ENCODE peak calls at places on chromosomes 4 and X, in nine cellular contexts. One of them, this sample, is unnamed.

GRCh38 chr4:87506974-87507701 is 22.0 kb downstream of the SPARCL1 start:
- DNase-seq in choroid plexus epithelial cell: peak
- DNase-seq in NB4: no peak
- DNase-seq in fibroblast of mammary gland: peak
- DNase-seq in Panc1: no peak
- DNase-seq in K562: no peak
- DNase-seq in PC-9: no peak
- DNase-seq in astrocyte of the spinal cord: peak
- DNase-seq in fibroblast of the aortic adventitia: peak
- DNase-seq in this sample: no peak

GRCh38 chrX:497201-497710 is 110.5 kb upstream of the PPP2R3B start:
- DNase-seq in fibroblast of the aortic adventitia: no peak
- DNase-seq in PC-9: no peak
- DNase-seq in Panc1: no peak
- DNase-seq in choroid plexus epithelial cell: no peak
- DNase-seq in astrocyte of the spinal cord: no peak
- DNase-seq in NB4: no peak
- DNase-seq in fibroblast of mammary gland: no peak
- DNase-seq in K562: no peak
- DNase-seq in this sample: no peak

GRCh38 chrX:73448379-73448778 is 1.5 kb downstream of the CDX4 start:
- DNase-seq in fibroblast of mammary gland: no peak
- DNase-seq in choroid plexus epithelial cell: no peak
- DNase-seq in Panc1: no peak
- DNase-seq in K562: no peak
- DNase-seq in NB4: no peak
- DNase-seq in PC-9: no peak
- DNase-seq in fibroblast of the aortic adventitia: no peak
- DNase-seq in astrocyte of the spinal cord: no peak
- DNase-seq in this sample: no peak

GRCh38 chr4:721261-722171 is 15.9 kb downstream of the PCGF3 start:
- DNase-seq in choroid plexus epithelial cell: no peak
- DNase-seq in astrocyte of the spinal cord: no peak
- DNase-seq in PC-9: no peak
- DNase-seq in fibroblast of the aortic adventitia: no peak
- DNase-seq in K562: no peak
- DNase-seq in fibroblast of mammary gland: peak
- DNase-seq in Panc1: no peak
- DNase-seq in NB4: no peak
- DNase-seq in this sample: no peak

GRCh38 chr4:187283306-187283705 is 559.6 kb upstream of the FAT1 start:
- DNase-seq in PC-9: no peak
- DNase-seq in choroid plexus epithelial cell: no peak
- DNase-seq in K562: no peak
- DNase-seq in fibroblast of the aortic adventitia: no peak
- DNase-seq in fibroblast of mammary gland: no peak
- DNase-seq in NB4: no peak
- DNase-seq in Panc1: no peak
- DNase-seq in astrocyte of the spinal cord: no peak
- DNase-seq in this sample: no peak

GRCh38 chr4:142407569-142407968 is 438.5 kb downstream of the INPP4B start:
- DNase-seq in Panc1: no peak
- DNase-seq in K562: no peak
- DNase-seq in PC-9: no peak
- DNase-seq in fibroblast of the aortic adventitia: peak
- DNase-seq in fibroblast of mammary gland: peak
- DNase-seq in astrocyte of the spinal cord: no peak
- DNase-seq in NB4: no peak
- DNase-seq in choroid plexus epithelial cell: no peak
- DNase-seq in this sample: no peak

GRCh38 chr4:78784255-78784654 is 8.1 kb downstream of the BMP2K start:
- DNase-seq in K562: no peak
- DNase-seq in choroid plexus epithelial cell: peak
- DNase-seq in fibroblast of the aortic adventitia: peak
- DNase-seq in Panc1: no peak
- DNase-seq in PC-9: no peak
- DNase-seq in NB4: peak
- DNase-seq in fibroblast of mammary gland: peak
- DNase-seq in astrocyte of the spinal cord: peak
- DNase-seq in this sample: no peak

GRCh38 chr4:80136238-80136637 is 61.1 kb upstream of the PRDM8 start:
- DNase-seq in Panc1: no peak
- DNase-seq in fibroblast of mammary gland: no peak
- DNase-seq in astrocyte of the spinal cord: no peak
- DNase-seq in PC-9: no peak
- DNase-seq in fibroblast of the aortic adventitia: no peak
- DNase-seq in NB4: no peak
- DNase-seq in choroid plexus epithelial cell: no peak
- DNase-seq in K562: no peak
- DNase-seq in this sample: no peak

GRCh38 chr4:80202190-80202711 is 4.9 kb downstream of the PRDM8 start:
- DNase-seq in fibroblast of the aortic adventitia: peak
- DNase-seq in Panc1: no peak
- DNase-seq in K562: no peak
- DNase-seq in astrocyte of the spinal cord: peak
- DNase-seq in PC-9: peak
- DNase-seq in fibroblast of mammary gland: peak
- DNase-seq in choroid plexus epithelial cell: peak
- DNase-seq in NB4: peak
- DNase-seq in this sample: no peak

GRCh38 chr4:157739237-157739636 is 433.6 kb downstream of the GASK1B start:
- DNase-seq in fibroblast of the aortic adventitia: no peak
- DNase-seq in PC-9: peak
- DNase-seq in NB4: peak
- DNase-seq in K562: no peak
- DNase-seq in choroid plexus epithelial cell: peak
- DNase-seq in astrocyte of the spinal cord: peak
- DNase-seq in Panc1: no peak
- DNase-seq in fibroblast of mammary gland: peak
- DNase-seq in this sample: no peak

GRCh38 chr4:17494258-17494657 is 17.6 kb downstream of the QDPR start:
- DNase-seq in NB4: peak
- DNase-seq in fibroblast of mammary gland: peak
- DNase-seq in fibroblast of the aortic adventitia: peak
- DNase-seq in astrocyte of the spinal cord: peak
- DNase-seq in K562: peak
- DNase-seq in Panc1: peak
- DNase-seq in choroid plexus epithelial cell: peak
- DNase-seq in PC-9: peak
- DNase-seq in this sample: peak

GRCh38 chr4:108432418-108432817 is 188.0 kb upstream of the RPL34 start:
- DNase-seq in PC-9: no peak
- DNase-seq in Panc1: no peak
- DNase-seq in NB4: no peak
- DNase-seq in K562: no peak
- DNase-seq in astrocyte of the spinal cord: no peak
- DNase-seq in fibroblast of the aortic adventitia: no peak
- DNase-seq in choroid plexus epithelial cell: peak
- DNase-seq in fibroblast of mammary gland: no peak
- DNase-seq in this sample: no peak

GRCh38 chr4:154590329-154591006 is at the start of gene FGA:
- DNase-seq in Panc1: no peak
- DNase-seq in astrocyte of the spinal cord: no peak
- DNase-seq in NB4: no peak
- DNase-seq in PC-9: no peak
- DNase-seq in fibroblast of mammary gland: no peak
- DNase-seq in choroid plexus epithelial cell: no peak
- DNase-seq in fibroblast of the aortic adventitia: no peak
- DNase-seq in K562: no peak
- DNase-seq in this sample: no peak

GRCh38 chr4:54539500-54540029 is 118.2 kb upstream of the KIT start:
- DNase-seq in astrocyte of the spinal cord: peak
- DNase-seq in Panc1: no peak
- DNase-seq in fibroblast of mammary gland: peak
- DNase-seq in fibroblast of the aortic adventitia: no peak
- DNase-seq in PC-9: no peak
- DNase-seq in K562: peak
- DNase-seq in NB4: no peak
- DNase-seq in choroid plexus epithelial cell: peak
- DNase-seq in this sample: no peak

GRCh38 chr4:140094701-140095420 is 59.1 kb downstream of the MAML3 start:
- DNase-seq in Panc1: no peak
- DNase-seq in PC-9: peak
- DNase-seq in astrocyte of the spinal cord: peak
- DNase-seq in fibroblast of mammary gland: no peak
- DNase-seq in fibroblast of the aortic adventitia: no peak
- DNase-seq in K562: no peak
- DNase-seq in choroid plexus epithelial cell: no peak
- DNase-seq in NB4: peak
- DNase-seq in this sample: no peak

GRCh38 chr4:33649015-33649414 is 2595.3 kb downstream of the ARAP2 start:
- DNase-seq in choroid plexus epithelial cell: peak
- DNase-seq in K562: no peak
- DNase-seq in fibroblast of the aortic adventitia: peak
- DNase-seq in PC-9: no peak
- DNase-seq in NB4: peak
- DNase-seq in fibroblast of mammary gland: peak
- DNase-seq in Panc1: no peak
- DNase-seq in astrocyte of the spinal cord: peak
- DNase-seq in this sample: peak

GRCh38 chr4:66275381-66276060 is 605.2 kb upstream of the EPHA5 start:
- DNase-seq in Panc1: no peak
- DNase-seq in fibroblast of the aortic adventitia: peak
- DNase-seq in choroid plexus epithelial cell: peak
- DNase-seq in astrocyte of the spinal cord: peak
- DNase-seq in NB4: no peak
- DNase-seq in fibroblast of mammary gland: no peak
- DNase-seq in PC-9: no peak
- DNase-seq in K562: no peak
- DNase-seq in this sample: no peak

GRCh38 chr4:113232194-113232593 is 182.7 kb downstream of the ANK2 start:
- DNase-seq in astrocyte of the spinal cord: peak
- DNase-seq in fibroblast of the aortic adventitia: peak
- DNase-seq in K562: no peak
- DNase-seq in Panc1: no peak
- DNase-seq in choroid plexus epithelial cell: peak
- DNase-seq in NB4: no peak
- DNase-seq in PC-9: no peak
- DNase-seq in fibroblast of mammary gland: no peak
- DNase-seq in this sample: no peak

GRCh38 chr4:40630335-40631021 is 814 bp upstream of the RBM47 start:
- DNase-seq in astrocyte of the spinal cord: no peak
- DNase-seq in fibroblast of mammary gland: no peak
- DNase-seq in choroid plexus epithelial cell: no peak
- DNase-seq in fibroblast of the aortic adventitia: no peak
- DNase-seq in Panc1: no peak
- DNase-seq in PC-9: peak
- DNase-seq in K562: no peak
- DNase-seq in NB4: no peak
- DNase-seq in this sample: no peak

GRCh38 chrX:149570668-149571067 is 16.6 kb downstream of the MAGEA9B start:
- DNase-seq in fibroblast of the aortic adventitia: peak
- DNase-seq in NB4: no peak
- DNase-seq in Panc1: no peak
- DNase-seq in choroid plexus epithelial cell: peak
- DNase-seq in fibroblast of mammary gland: peak
- DNase-seq in K562: peak
- DNase-seq in astrocyte of the spinal cord: peak
- DNase-seq in PC-9: peak
- DNase-seq in this sample: peak

GRCh38 chr4:156820931-156821330 is 150.7 kb downstream of the PDGFC start:
- DNase-seq in K562: no peak
- DNase-seq in fibroblast of the aortic adventitia: peak
- DNase-seq in choroid plexus epithelial cell: peak
- DNase-seq in astrocyte of the spinal cord: no peak
- DNase-seq in Panc1: no peak
- DNase-seq in fibroblast of mammary gland: peak
- DNase-seq in PC-9: no peak
- DNase-seq in NB4: no peak
- DNase-seq in this sample: no peak

GRCh38 chr4:119707336-119707735 is 78.7 kb upstream of the PDE5A start:
- DNase-seq in NB4: no peak
- DNase-seq in choroid plexus epithelial cell: no peak
- DNase-seq in K562: no peak
- DNase-seq in fibroblast of mammary gland: no peak
- DNase-seq in astrocyte of the spinal cord: no peak
- DNase-seq in fibroblast of the aortic adventitia: no peak
- DNase-seq in PC-9: no peak
- DNase-seq in Panc1: no peak
- DNase-seq in this sample: no peak

GRCh38 chr4:71113294-71113693 is 119.8 kb downstream of the DCK start:
- DNase-seq in Panc1: no peak
- DNase-seq in choroid plexus epithelial cell: no peak
- DNase-seq in PC-9: no peak
- DNase-seq in K562: peak
- DNase-seq in fibroblast of the aortic adventitia: no peak
- DNase-seq in fibroblast of mammary gland: no peak
- DNase-seq in astrocyte of the spinal cord: no peak
- DNase-seq in NB4: no peak
- DNase-seq in this sample: no peak
- TF ChIP-seq CTCF in Panc1: peak
- TF ChIP-seq CTCF in choroid plexus epithelial cell: peak
- TF ChIP-seq CTCF in PC-9: peak
- TF ChIP-seq CTCF in K562: peak
- TF ChIP-seq CTCF in fibroblast of the aortic adventitia: no peak
- TF ChIP-seq CTCF in fibroblast of mammary gland: peak
- TF ChIP-seq CTCF in astrocyte of the spinal cord: peak
- TF ChIP-seq CTCF in NB4: no peak
- TF ChIP-seq CTCF in this sample: peak

DNA sequence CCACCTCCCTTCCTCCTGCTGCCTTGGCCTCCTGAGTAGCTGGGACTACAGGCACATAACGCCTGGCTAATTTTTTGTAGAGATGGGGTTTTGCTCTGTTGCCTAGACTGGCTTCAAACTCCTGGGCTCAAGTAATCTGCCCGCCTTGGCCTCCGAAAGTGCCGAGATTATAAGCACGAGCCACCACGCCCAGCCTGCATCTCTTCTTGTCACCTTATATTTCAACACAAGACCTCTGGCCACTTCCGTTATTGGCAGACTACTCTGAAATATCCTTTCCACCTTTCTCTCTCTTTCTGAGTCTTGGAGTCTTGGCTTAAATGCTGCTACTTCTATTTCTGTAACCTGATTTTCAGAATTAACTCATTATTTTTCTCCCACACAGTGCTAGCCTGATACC is 5.6 kb downstream of the KIAA0232 start:
- DNase-seq in PC-9: no peak
- DNase-seq in NB4: peak
- DNase-seq in Panc1: no peak
- DNase-seq in fibroblast of mammary gland: no peak
- DNase-seq in K562: no peak
- DNase-seq in choroid plexus epithelial cell: no peak
- DNase-seq in fibroblast of the aortic adventitia: no peak
- DNase-seq in astrocyte of the spinal cord: no peak
- DNase-seq in this sample: no peak
- H3K4me3 ChIP-seq in PC-9: no peak
- H3K4me3 ChIP-seq in NB4: no peak
- H3K4me3 ChIP-seq in Panc1: no peak
- H3K4me3 ChIP-seq in fibroblast of mammary gland: no peak
- H3K4me3 ChIP-seq in K562: no peak
- H3K4me3 ChIP-seq in choroid plexus epithelial cell: no peak
- H3K4me3 ChIP-seq in fibroblast of the aortic adventitia: no peak
- H3K4me3 ChIP-seq in astrocyte of the spinal cord: no peak
- H3K4me3 ChIP-seq in this sample: no peak

GRCh38 chrX:120452131-120452530 is 17.0 kb downstream of the LAMP2 start:
- DNase-seq in astrocyte of the spinal cord: peak
- DNase-seq in PC-9: no peak
- DNase-seq in fibroblast of mammary gland: peak
- DNase-seq in NB4: peak
- DNase-seq in choroid plexus epithelial cell: peak
- DNase-seq in K562: peak
- DNase-seq in Panc1: no peak
- DNase-seq in fibroblast of the aortic adventitia: peak
- DNase-seq in this sample: no peak
- TF ChIP-seq CTCF in astrocyte of the spinal cord: peak
- TF ChIP-seq CTCF in PC-9: peak
- TF ChIP-seq CTCF in fibroblast of mammary gland: peak
- TF ChIP-seq CTCF in NB4: peak
- TF ChIP-seq CTCF in choroid plexus epithelial cell: peak
- TF ChIP-seq CTCF in K562: peak
- TF ChIP-seq CTCF in Panc1: peak
- TF ChIP-seq CTCF in fibroblast of the aortic adventitia: peak
- TF ChIP-seq CTCF in this sample: peak

GRCh38 chrX:40007136-40007535 is 90.6 kb downstream of the BCOR start:
- DNase-seq in choroid plexus epithelial cell: no peak
- DNase-seq in Panc1: no peak
- DNase-seq in fibroblast of mammary gland: no peak
- DNase-seq in astrocyte of the spinal cord: no peak
- DNase-seq in K562: no peak
- DNase-seq in fibroblast of the aortic adventitia: no peak
- DNase-seq in PC-9: no peak
- DNase-seq in NB4: no peak
- DNase-seq in this sample: no peak
- H3K4me3 ChIP-seq in choroid plexus epithelial cell: no peak
- H3K4me3 ChIP-seq in Panc1: no peak
- H3K4me3 ChIP-seq in fibroblast of mammary gland: no peak
- H3K4me3 ChIP-seq in astrocyte of the spinal cord: no peak
- H3K4me3 ChIP-seq in K562: no peak
- H3K4me3 ChIP-seq in fibroblast of the aortic adventitia: no peak
- H3K4me3 ChIP-seq in PC-9: no peak
- H3K4me3 ChIP-seq in NB4: no peak
- H3K4me3 ChIP-seq in this sample: no peak

This sample was measured in HFF-Myc.